ENCODE peak calls at places on chromosomes 1 and 21, in five cellular contexts. O is left ventricle myocardium superior, E is NCI-H1694, F is NCI-H1105, P is NCI-H345. C is an unnamed sample.

GRCh38 chr21:44702111-44702972 is 5.4 kb downstream of the KRTAP10-12 start:
- DNase-seq in O (no peak), F (no peak), E (no peak), P (peak), C (no peak)

GRCh38 chr1:44485229-44485932 is 80.3 kb downstream of the RNF220 start:
- DNase-seq in E (no peak), F (no peak), P (no peak), O (no peak), C (no peak)

GRCh38 chr1:183244466-183244865 is 58.4 kb downstream of the LAMC2 start:
- DNase-seq in F (no peak), P (no peak), E (peak), O (peak), C (no peak)

GRCh38 chr1:150233359-150234308 is 2.3 kb downstream of the ANP32E start:
- DNase-seq in F (no peak), O (no peak), E (no peak), P (peak), C (no peak)

GRCh38 chr1:167937709-167938010 is 788 bp upstream of the MPC2 start:
- DNase-seq in P (no peak), O (no peak), E (no peak), F (no peak), C (no peak)

GRCh38 chr21:21205604-21206003 is 207.4 kb downstream of the NCAM2 start:
- DNase-seq in F (no peak), E (no peak), O (no peak), P (no peak), C (no peak)

GRCh38 chr1:226656601-226657277 is 82.3 kb downstream of the ITPKB start:
- DNase-seq in P (peak), O (no peak), E (no peak), F (peak), C (no peak)

GRCh38 chr1:67532452-67533216 is 102.4 kb upstream of the SERBP1 start:
- DNase-seq in E (peak), O (no peak), F (peak), P (peak), C (no peak)

GRCh38 chr1:115322631-115323030 is 15.4 kb downstream of the NGF start:
- DNase-seq in O (no peak), F (no peak), P (no peak), E (no peak), C (no peak)

GRCh38 chr1:37621326-37621870 is 13.3 kb downstream of the RSPO1 start:
- DNase-seq in F (no peak), P (no peak), O (no peak), E (no peak), C (no peak)

GRCh38 chr1:161420763-161421455 is 53.2 kb upstream of the CFAP126 start:
- DNase-seq in O (no peak), F (peak), E (no peak), P (no peak), C (no peak)

GRCh38 chr1:168555521-168556046 is 11.8 kb upstream of the XCL2 start:
- DNase-seq in E (no peak), O (no peak), F (no peak), P (no peak), C (no peak)

GRCh38 chr1:57623039-57623790 is 199.4 kb upstream of the DAB1 start:
- DNase-seq in O (peak), P (no peak), E (peak), F (no peak), C (no peak)

GRCh38 chr1:231272880-231273279 is 31.9 kb downstream of the GNPAT start:
- DNase-seq in F (no peak), E (no peak), O (no peak), P (no peak), C (no peak)

GRCh38 chr1:31593770-31594632 is 17.7 kb downstream of the TINAGL1 start:
- DNase-seq in O (peak), F (peak), E (peak), P (peak), C (peak)

GRCh38 chr1:174149216-174149615 is 10.1 kb upstream of the RABGAP1L start:
- DNase-seq in P (no peak), O (no peak), E (no peak), F (no peak), C (no peak)

GRCh38 chr21:33367309-33367973 is 35.8 kb upstream of the IFNGR2 start:
- DNase-seq in P (no peak), F (peak), E (no peak), O (no peak), C (no peak)

GRCh38 chr1:33683913-33684312 is 180.0 kb upstream of the HMGB4 start:
- DNase-seq in F (no peak), O (peak), P (no peak), E (no peak), C (no peak)

GRCh38 chr1:87495147-87495546 is 166.5 kb downstream of the LMO4 start:
- DNase-seq in E (no peak), O (no peak), F (no peak), P (no peak), C (no peak)

GRCh38 chr1:2132222-2133038 is 62.1 kb downstream of the FAAP20 start:
- DNase-seq in F (peak), P (no peak), E (no peak), O (peak), C (no peak)

GRCh38 chr1:49397086-49397485 is 620.4 kb upstream of the BEND5 start:
- DNase-seq in F (no peak), O (no peak), E (no peak), P (no peak), C (no peak)

GRCh38 chr1:184296466-184297243 is 90.2 kb upstream of the C1orf21 start:
- DNase-seq in F (no peak), E (peak), O (peak), P (no peak), C (no peak)

GRCh38 chr1:87959236-87959635 is 630.6 kb downstream of the LMO4 start:
- DNase-seq in E (no peak), P (no peak), F (no peak), O (no peak), C (no peak)

GRCh38 chr1:22754106-22754768 is 43.6 kb downstream of the EPHB2 start:
- DNase-seq in E (no peak), O (no peak), P (no peak), F (no peak), C (no peak)

GRCh38 chr1:219402925-219403324 is 210.0 kb downstream of the ZC3H11B start:
- DNase-seq in O (no peak), F (no peak), P (no peak), E (no peak), C (no peak)

GRCh38 chr1:6359568-6360496 is 33.7 kb downstream of the ACOT7 start:
- DNase-seq in O (peak), E (no peak), F (no peak), P (no peak), C (peak)

GRCh38 chr1:42368096-42368795 is 12.3 kb upstream of the RIMKLA start:
- DNase-seq in E (no peak), P (no peak), F (no peak), O (no peak), C (no peak)

GRCh38 chr1:27332536-27333281 is 9.1 kb upstream of the SYTL1 start:
- DNase-seq in E (no peak), O (peak), F (peak), P (peak), C (peak)

GRCh38 chr21:27647401-27647800 is 680.5 kb upstream of the ADAMTS5 start:
- DNase-seq in E (no peak), O (no peak), F (no peak), P (no peak), C (no peak)

GRCh38 chr1:86487131-86487804 is 18.5 kb downstream of the CLCA1 start:
- DNase-seq in E (no peak), F (no peak), O (peak), P (no peak), C (no peak)

GRCh38 chr1:21327566-21328323 is 37.5 kb upstream of the ECE1 start:
- DNase-seq in F (no peak), E (no peak), O (no peak), P (no peak), C (no peak)

GRCh38 chr1:218611916-218612580 is 266.9 kb downstream of the TGFB2 start:
- DNase-seq in F (no peak), E (no peak), O (no peak), P (no peak), C (no peak)

GRCh38 chr1:31429583-31429982 is 16.6 kb downstream of the SERINC2 start:
- DNase-seq in P (no peak), E (no peak), F (no peak), O (no peak), C (no peak)

GRCh38 chr1:192311281-192311680 is 5.5 kb upstream of the RGS21 start:
- DNase-seq in E (no peak), F (peak), P (peak), O (no peak), C (no peak)

GRCh38 chr1:151986501-151987190 is 7.0 kb downstream of the S100A10 start:
- DNase-seq in P (no peak), E (no peak), O (no peak), F (no peak), C (no peak)

GRCh38 chr1:33169290-33170055 is 12.4 kb downstream of the TRIM62 start:
- DNase-seq in P (peak), F (no peak), E (no peak), O (no peak), C (no peak)

GRCh38 chr21:31781737-31782136 is 49.8 kb upstream of the SCAF4 start:
- DNase-seq in P (peak), E (peak), F (peak), O (peak), C (no peak)

C was measured in activated B cell treated with CpG ODN at 0.5 μM for 24 hours.